ENCODE peak calls at places on chromosomes 12 and 14, in ten cellular contexts. G, R, U, Q, P, E, I, Y, N and S are unnamed samples.

GRCh38 chr12:45284096-45284901 is 68.4 kb downstream of the ANO6 start:
- DNase-seq in U (peak; percentile 74), Y (peak; percentile 89), G (peak; percentile 76), N (no peak), E (peak; percentile 68), P (peak; percentile 86), Q (no peak), I (no peak), R (no peak), S (peak; percentile 48)

GRCh38 chr12:38258411-38258810 is 58.2 kb upstream of the ALG10B start:
- DNase-seq in G (no peak), N (no peak), Y (no peak), R (no peak), U (no peak), I (no peak), P (no peak), Q (no peak), E (no peak), S (no peak)

GRCh38 chr12:23585156-23585781 is 364.2 kb downstream of the SOX5 start:
- DNase-seq in P (no peak), R (no peak), I (no peak), U (no peak), Q (no peak), N (no peak), Y (no peak), G (no peak), E (no peak), S (no peak)

GRCh38 chr14:97178781-97179180 is 381.6 kb downstream of the VRK1 start:
- DNase-seq in Y (no peak), P (no peak), G (no peak), U (peak; percentile 2), N (no peak), R (no peak), E (peak; percentile 45), I (no peak), Q (no peak), S (no peak)

GRCh38 chr12:122064034-122064777 is 14.3 kb upstream of the MLXIP start:
- DNase-seq in I (peak; percentile 77), R (peak; percentile 90), Q (no peak), Y (no peak), N (peak; percentile 91), E (peak; percentile 63), P (peak; percentile 99), G (peak; percentile 97), U (peak; percentile 99), S (peak; percentile 90)

GRCh38 chr12:124332068-124332672 is 37.3 kb downstream of the RFLNA start:
- DNase-seq in N (no peak), U (no peak), Y (no peak), E (no peak), G (no peak), P (no peak), R (no peak), Q (no peak), I (no peak), S (no peak)

GRCh38 chr14:45743884-45744283 is 490.9 kb upstream of the MIS18BP1 start:
- DNase-seq in G (no peak), E (no peak), U (no peak), N (no peak), Q (no peak), P (no peak), R (no peak), Y (no peak), I (peak; percentile 9), S (no peak)

GRCh38 chr14:64550539-64551333 is 975 bp downstream of the PPP1R36 start:
- DNase-seq in Y (no peak), Q (no peak), I (no peak), N (no peak), G (no peak), P (no peak), U (no peak), R (no peak), E (no peak), S (no peak)

GRCh38 chr14:102028733-102029132 is 58.1 kb downstream of the HSP90AA1 start:
- DNase-seq in N (no peak), R (peak; percentile 35), I (peak; percentile 38), E (peak; percentile 90), Q (no peak), G (peak; percentile 85), U (peak; percentile 85), P (peak; percentile 76), Y (peak; percentile 63), S (peak; percentile 19)